ENCODE peak calls at places on chromosomes 3 and 15, in ten cellular contexts. V is glomerular endothelial cell; S is activated naive CD4-positive, alpha-beta T cell; B is ovary; O is iPS DF 6.9; P is COR-L47; E is NCI-H1105; M is effector memory CD8-positive, alpha-beta T cell; F is NB4; T is EL. L is an unnamed sample.

GRCh38 chr15:22227411-22227810 is 147.1 kb downstream of the OR4M2 start:
- DNase-seq in S (no peak), M (no peak), O (no peak), E (no peak), T (no peak), B (no peak), P (no peak), V (no peak), F (no peak), L (no peak)

GRCh38 chr15:57138260-57138895 is 219.9 kb downstream of the TCF12 start:
- DNase-seq in M (no peak), P (no peak), V (no peak), B (no peak), F (peak), S (no peak), T (peak), O (peak), E (peak), L (peak)

GRCh38 chr3:73086071-73086494 is 24.6 kb downstream of the EBLN2 start:
- DNase-seq in E (no peak), P (no peak), O (no peak), B (peak), T (peak), F (peak), S (peak), V (no peak), M (peak), L (peak)

GRCh38 chr3:194212869-194213320 is 76.9 kb downstream of the HES1 start:
- DNase-seq in P (no peak), T (no peak), M (no peak), V (no peak), F (no peak), S (no peak), O (peak), E (no peak), B (no peak), L (no peak)

GRCh38 chr15:85649372-85649771 is 145.4 kb downstream of the KLHL25 start:
- DNase-seq in V (no peak), B (no peak), O (no peak), M (no peak), P (no peak), T (peak), F (peak), S (no peak), E (no peak), L (no peak)

GRCh38 chr3:43707266-43707665 is 16.5 kb downstream of the ABHD5 start:
- DNase-seq in M (no peak), B (no peak), V (no peak), F (no peak), S (no peak), P (no peak), O (no peak), E (no peak), T (no peak), L (no peak)

GRCh38 chr15:74035121-74035829 is 40.8 kb downstream of the PML start:
- DNase-seq in B (no peak), F (no peak), T (no peak), E (no peak), V (no peak), P (no peak), O (no peak), M (no peak), S (no peak), L (no peak)

GRCh38 chr3:74267583-74268184 is 346.8 kb downstream of the CNTN3 start:
- DNase-seq in S (no peak), M (no peak), P (peak), T (peak), B (peak), V (peak), O (peak), E (no peak), F (peak), L (peak)

GRCh38 chr3:169354774-169355501 is 308.6 kb downstream of the MECOM start:
- DNase-seq in M (no peak), P (peak), V (no peak), S (no peak), T (no peak), F (no peak), E (peak), O (no peak), B (no peak), L (peak)

GRCh38 chr15:85785887-85786777 is 8.6 kb downstream of the KLHL25 start:
- DNase-seq in P (peak), S (no peak), O (no peak), V (no peak), E (peak), T (peak), F (peak), B (peak), M (no peak), L (peak)

GRCh38 chr3:49703443-49703927 is 14.1 kb downstream of the RNF123 start:
- DNase-seq in V (no peak), P (peak), T (peak), F (peak), B (peak), O (no peak), M (peak), E (peak), S (no peak), L (peak)